ENCODE peak calls at places on chromosomes 2 and 18, in nine cellular contexts. I, V, M, X, Q, J, W, P and S are unnamed samples. For H3K4me1, the result is how much of the 10 kb centered on the place peaks cover.

GRCh38 chr2:161796192-161796591 is 172.0 kb downstream of the SLC4A10 start:
- DNase-seq in J (no peak), I (no peak), Q (peak), V (no peak), M (no peak), X (peak), W (peak), P (no peak), S (no peak)

GRCh38 chr18:63197246-63197791 is 122.2 kb downstream of the BCL2 start:
- DNase-seq in V (no peak), P (no peak), X (no peak), I (no peak), W (no peak), J (no peak), M (no peak), Q (no peak), S (no peak)

GRCh38 chr2:79139423-79139822 is 19.1 kb downstream of the REG1A start:
- DNase-seq in J (no peak), W (no peak), P (no peak), Q (no peak), V (no peak), X (no peak), M (no peak), I (no peak), S (no peak)

GRCh38 chr2:65477590-65477989 is 45.2 kb upstream of the SPRED2 start:
- DNase-seq in X (no peak), W (no peak), P (no peak), J (no peak), I (no peak), M (no peak), V (no peak), Q (no peak), S (no peak)

GRCh38 chr2:201697899-201698298 is 545 bp downstream of the MPP4 start:
- DNase-seq in P (no peak), I (no peak), V (no peak), M (no peak), Q (no peak), X (no peak), W (no peak), J (no peak), S (no peak)

GRCh38 chr2:173963323-173963816 is 1.8 kb downstream of the SP3 start:
- DNase-seq in I (no peak), Q (no peak), W (peak), X (no peak), P (no peak), V (no peak), J (no peak), M (no peak), S (no peak)

GRCh38 chr18:76232813-76233212 is 262.2 kb downstream of the ZNF516 start:
- DNase-seq in W (no peak), J (no peak), X (no peak), Q (no peak), I (no peak), M (no peak), P (no peak), V (no peak), S (no peak)

GRCh38 chr2:240856151-240856980 is 12.3 kb upstream of the AGXT start:
- DNase-seq in J (no peak), I (no peak), X (no peak), P (no peak), V (no peak), W (no peak), M (no peak), Q (no peak), S (no peak)

GRCh38 chr2:197993830-197994229 is 189.4 kb downstream of the PLCL1 start:
- DNase-seq in X (no peak), I (no peak), M (no peak), Q (no peak), V (no peak), J (no peak), P (no peak), W (no peak), S (no peak)

GRCh38 chr2:181774601-181775179 is 94.4 kb upstream of the NEUROD1 start:
- DNase-seq in V (no peak), P (no peak), I (no peak), X (no peak), J (no peak), W (no peak), Q (no peak), M (no peak), S (no peak)

GRCh38 chr2:133602538-133602937 is 34.3 kb upstream of the NCKAP5 start:
- DNase-seq in Q (no peak), J (no peak), M (no peak), W (no peak), V (no peak), P (no peak), X (no peak), I (no peak), S (no peak)

GRCh38 chr18:24190590-24190989 is 51.7 kb downstream of the CABYR start:
- DNase-seq in M (no peak), J (no peak), P (no peak), X (no peak), W (no peak), I (no peak), Q (no peak), V (no peak), S (no peak)

GRCh38 chr2:54983345-54984235 is 66.7 kb downstream of the RTN4 start:
- DNase-seq in V (no peak), J (no peak), X (no peak), Q (no peak), M (no peak), I (no peak), P (no peak), W (no peak), S (no peak)

GRCh38 chr2:149819356-149819957 is 231.9 kb upstream of the MMADHC start:
- DNase-seq in X (no peak), V (no peak), W (no peak), J (no peak), P (no peak), M (no peak), Q (no peak), I (no peak), S (no peak)

GRCh38 chr2:157420771-157421323 is 23.0 kb downstream of the CYTIP start:
- DNase-seq in I (no peak), M (no peak), X (no peak), P (no peak), V (no peak), Q (no peak), J (no peak), W (no peak), S (no peak)

GRCh38 chr2:198991431-198991830 is 466.3 kb downstream of the SATB2 start:
- DNase-seq in V (no peak), J (no peak), Q (no peak), X (no peak), I (no peak), M (no peak), W (no peak), P (no peak), S (no peak)

GRCh38 chr18:36780748-36781147 is 48.1 kb downstream of the TPGS2 start:
- DNase-seq in W (no peak), J (no peak), V (no peak), P (no peak), I (no peak), Q (no peak), M (no peak), X (no peak), S (no peak)

GRCh38 chr18:12257996-12258718 is 4.0 kb downstream of the CIDEA start:
- DNase-seq in W (no peak), I (no peak), Q (no peak), X (no peak), J (no peak), V (no peak), M (no peak), P (no peak), S (no peak)

GRCh38 chr2:190535119-190535439 is 557 bp upstream of the NEMP2 start:
- DNase-seq in I (no peak), X (no peak), W (no peak), M (no peak), P (no peak), J (no peak), Q (no peak), V (no peak), S (no peak)

GRCh38 chr2:236866542-236867340 is 218.9 kb upstream of the COPS8 start:
- DNase-seq in M (peak), Q (no peak), J (peak), X (no peak), P (no peak), I (no peak), V (no peak), W (no peak), S (peak)

GRCh38 chr2:20596973-20597867 is 53.7 kb downstream of the HS1BP3 start:
- DNase-seq in I (no peak), J (peak), M (peak), W (peak), P (no peak), X (peak), V (peak), Q (peak), S (no peak)

GRCh38 chr2:19900536-19901200 is 1.1 kb downstream of the TTC32 start:
- DNase-seq in X (no peak), V (no peak), J (no peak), M (no peak), Q (no peak), P (peak), I (no peak), W (no peak), S (no peak)

GRCh38 chr2:162710282-162710891 is 128.2 kb downstream of the KCNH7 start:
- DNase-seq in V (no peak), X (peak), Q (no peak), M (peak), I (no peak), P (no peak), J (no peak), W (no peak), S (no peak)

GRCh38 chr2:64604929-64605550 is 48.7 kb downstream of the SERTAD2 start:
- DNase-seq in W (no peak), Q (no peak), P (no peak), I (no peak), V (no peak), M (peak), X (peak), J (no peak), S (no peak)

GRCh38 chr18:22559414-22560282 is 141.9 kb upstream of the CTAGE1 start:
- DNase-seq in Q (peak), X (peak), J (peak), P (no peak), W (peak), V (no peak), I (no peak), M (peak), S (no peak)

GRCh38 chr18:32373995-32374394 is 96.7 kb downstream of the GAREM1 start:
- DNase-seq in M (no peak), P (no peak), Q (no peak), J (no peak), V (no peak), W (no peak), I (no peak), X (peak), S (no peak)

GRCh38 chr2:20677301-20678176 is 10.6 kb downstream of the GDF7 start:
- DNase-seq in W (no peak), X (no peak), I (no peak), V (no peak), Q (no peak), J (no peak), M (no peak), P (no peak), S (no peak)

GRCh38 chr18:49723648-49724180 is 89.6 kb downstream of the ACAA2 start:
- DNase-seq in V (no peak), J (no peak), I (no peak), X (no peak), Q (no peak), W (no peak), P (no peak), M (no peak), S (no peak)

GRCh38 chr2:102321954-102322719 is 10.8 kb downstream of the IL1RL1 start:
- DNase-seq in M (no peak), W (no peak), P (no peak), V (no peak), I (no peak), X (no peak), Q (no peak), J (no peak), S (no peak)

GRCh38 chr2:239496700-239497099 is 95.9 kb upstream of the HDAC4 start:
- DNase-seq in P (no peak), J (no peak), V (no peak), M (no peak), X (no peak), I (no peak), Q (no peak), W (no peak), S (no peak)

GRCh38 chr2:127155901-127156300 is 48.9 kb upstream of the BIN1 start:
- DNase-seq in W (no peak), X (no peak), M (no peak), J (no peak), V (no peak), Q (no peak), I (no peak), P (no peak), S (no peak)

GRCh38 chr2:14632133-14632936 is at the start of gene LRATD1:
- DNase-seq in V (peak), Q (peak), X (peak), W (peak), J (peak), I (no peak), P (no peak), M (peak), S (peak)

GRCh38 chr2:14634223-14634884 is 1.8 kb downstream of the LRATD1 start:
- DNase-seq in J (peak), M (peak), I (no peak), P (no peak), W (peak), Q (peak), V (no peak), X (peak), S (peak)

GRCh38 chr2:14633031-14633430 is 514 bp downstream of the LRATD1 start:
- DNase-seq in W (no peak), M (peak), Q (peak), J (no peak), V (no peak), P (no peak), I (no peak), X (peak), S (no peak)

GRCh38 chr2:14633451-14634211 is 1.1 kb downstream of the LRATD1 start:
- DNase-seq in J (no peak), V (no peak), P (no peak), W (peak), Q (peak), X (peak), M (no peak), I (no peak), S (peak)

DNA sequence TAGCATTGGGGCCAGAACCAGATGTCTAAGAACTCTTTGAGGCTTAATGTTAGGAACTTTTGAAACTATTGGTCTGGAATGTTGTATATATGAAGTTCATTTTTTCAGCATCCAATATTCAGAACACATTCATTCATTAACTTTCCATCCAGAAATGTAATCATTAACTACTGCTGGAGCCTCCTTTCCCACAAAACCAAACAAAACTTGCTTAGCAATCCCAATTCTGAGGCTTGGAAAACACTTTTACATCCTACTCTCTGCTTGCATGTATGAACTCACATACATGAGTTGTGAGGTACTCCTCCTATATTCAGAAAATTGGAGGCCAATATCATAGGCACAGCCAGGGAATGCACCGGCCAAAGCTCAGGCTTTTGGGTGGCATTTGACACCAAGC is 841 bp upstream of the LRATD1 start:
- DNase-seq in Q (no peak), X (no peak), I (no peak), M (no peak), P (no peak), V (no peak), J (no peak), W (no peak), S (no peak)
- H3K4me3 ChIP-seq in Q (no peak), X (no peak), I (peak), M (peak), P (no peak), V (peak), J (peak), W (no peak), S (no peak)

DNA sequence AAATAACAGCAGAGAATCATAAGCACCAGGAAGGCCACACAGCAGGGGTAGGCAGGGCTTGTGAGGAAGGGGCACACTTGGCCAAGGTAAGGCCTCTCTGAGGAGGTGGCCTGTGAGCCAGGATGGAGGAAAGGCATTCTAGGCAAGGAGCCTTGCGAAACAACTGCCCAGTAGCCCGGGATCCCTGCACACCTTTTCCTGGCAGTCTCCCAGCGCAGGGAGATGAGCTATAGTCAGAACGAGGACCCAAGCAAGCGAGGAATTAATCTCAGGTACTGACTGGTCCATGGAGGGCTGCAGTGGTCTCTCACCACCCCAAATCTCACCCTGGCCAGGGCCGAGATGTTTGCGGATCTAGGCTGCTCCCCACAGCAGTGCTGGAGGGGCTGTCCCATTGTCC is 64.9 kb upstream of the STPG4 start:
- DNase-seq in V (no peak), M (no peak), J (peak), W (no peak), I (no peak), P (no peak), X (no peak), Q (no peak), S (no peak)
- H3K4me1 ChIP-seq in V (under half), M (under half), J (under half), W (under half), I (under half), P (under half), X (under half), Q (under half), S (under half)

GRCh38 chr2:5697554-5697953 is 5.4 kb downstream of the SOX11 start:
- DNase-seq in X (no peak), J (no peak), W (no peak), I (no peak), Q (no peak), V (no peak), P (no peak), M (no peak), S (no peak)
- H3K4me3 ChIP-seq in X (no peak), J (peak), W (no peak), I (no peak), Q (no peak), V (peak), P (no peak), M (peak), S (no peak)

DNA sequence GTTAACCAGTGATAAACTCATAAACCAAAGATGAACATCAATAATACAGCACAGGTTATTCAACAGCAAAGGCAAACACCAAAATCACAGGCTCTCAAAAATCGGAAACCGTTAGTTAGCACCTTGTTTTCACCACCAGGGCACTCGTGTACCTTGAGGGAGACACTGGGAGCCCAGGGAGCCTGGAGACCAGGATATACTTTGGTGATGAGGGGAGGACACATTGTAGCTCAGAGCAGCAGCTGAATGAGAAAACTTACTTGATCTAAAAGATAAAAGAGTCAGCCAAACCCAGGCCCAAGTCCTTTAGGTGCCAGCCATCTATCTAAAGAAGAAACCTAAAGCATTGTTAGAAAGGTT is 19.4 kb downstream of the BCL11A start:
- DNase-seq in Q (no peak), W (no peak), V (no peak), X (no peak), J (no peak), I (no peak), M (no peak), P (no peak), S (no peak)
- H3K4me1 ChIP-seq in Q (under half), W (under half), V (under half), X (half or more), J (under half), I (half or more), M (half or more), P (under half), S (under half)

GRCh38 chr18:54532222-54532621 is 58.8 kb upstream of the DYNAP start:
- DNase-seq in X (no peak), J (no peak), W (no peak), M (no peak), V (no peak), P (no peak), I (no peak), Q (no peak), S (no peak)
- H3K4me3 ChIP-seq in X (no peak), J (no peak), W (no peak), M (no peak), V (no peak), P (no peak), I (no peak), Q (no peak), S (no peak)

DNA sequence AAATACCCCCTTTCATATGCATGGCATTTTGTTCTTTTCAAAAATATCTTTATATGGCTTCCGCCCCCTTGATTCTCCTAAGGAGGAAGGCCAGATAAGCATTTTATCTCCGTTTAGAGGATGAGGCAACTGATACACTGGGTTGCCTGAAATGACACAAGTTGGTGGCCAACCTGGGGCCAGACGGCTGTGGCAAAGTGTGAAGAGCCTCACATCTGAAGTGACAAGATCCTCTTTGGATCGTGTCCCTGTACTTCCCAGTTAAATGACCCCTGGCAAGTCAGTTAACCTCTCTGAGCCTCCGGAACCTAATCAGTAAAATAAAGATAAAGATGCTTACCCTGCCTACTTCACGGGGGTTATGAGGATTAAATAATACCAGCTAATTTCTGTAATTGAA is 4.6 kb downstream of the SETBP1 start:
- DNase-seq in M (no peak), X (no peak), V (no peak), W (no peak), J (no peak), I (no peak), Q (no peak), P (no peak), S (no peak)
- H3K4me1 ChIP-seq in M (half or more), X (half or more), V (under half), W (under half), J (under half), I (under half), Q (under half), P (under half), S (under half)